ENCODE peak calls at places on chromosomes 12 and 14, in nine cellular contexts. One of them, this sample, is unnamed.
A peak's percentile ranks its signal among the peaks of the same experiment; 100 is the strongest.

GRCh38 chr12:121799842-121800693 is 3.7 kb upstream of the SETD1B start:
- DNase-seq in iPS DF 6.9: no peak
- DNase-seq in ovary: peak; percentile 96
- DNase-seq in A673: peak; percentile 86
- DNase-seq in fibroblast of lung: peak; percentile 90
- DNase-seq in pancreas: peak; percentile 87
- DNase-seq in CD8-positive, alpha-beta T cell: peak; percentile 74
- DNase-seq in HAP-1: peak; percentile 87
- DNase-seq in endodermal cell: peak; percentile 95
- DNase-seq in this sample: peak; percentile 91

GRCh38 chr14:72894323-72894622 is 372 bp upstream of the DPF3 start:
- DNase-seq in iPS DF 6.9: no peak
- DNase-seq in ovary: no peak
- DNase-seq in A673: no peak
- DNase-seq in fibroblast of lung: peak; percentile 13
- DNase-seq in pancreas: no peak
- DNase-seq in CD8-positive, alpha-beta T cell: no peak
- DNase-seq in HAP-1: no peak
- DNase-seq in endodermal cell: no peak
- DNase-seq in this sample: no peak

GRCh38 chr12:1367331-1367730 is 227.1 kb downstream of the FBXL14 start:
- DNase-seq in iPS DF 6.9: no peak
- DNase-seq in ovary: no peak
- DNase-seq in A673: peak; percentile 19
- DNase-seq in fibroblast of lung: peak; percentile 4
- DNase-seq in pancreas: no peak
- DNase-seq in CD8-positive, alpha-beta T cell: no peak
- DNase-seq in HAP-1: no peak
- DNase-seq in endodermal cell: no peak
- DNase-seq in this sample: no peak

GRCh38 chr14:22124071-22124613 is 450.5 kb upstream of the OR4E1 start:
- DNase-seq in iPS DF 6.9: no peak
- DNase-seq in ovary: no peak
- DNase-seq in A673: no peak
- DNase-seq in fibroblast of lung: no peak
- DNase-seq in pancreas: no peak
- DNase-seq in CD8-positive, alpha-beta T cell: no peak
- DNase-seq in HAP-1: no peak
- DNase-seq in endodermal cell: no peak
- DNase-seq in this sample: no peak

GRCh38 chr12:48122065-48122834 is 3.1 kb downstream of the PFKM start:
- DNase-seq in iPS DF 6.9: no peak
- DNase-seq in ovary: no peak
- DNase-seq in A673: no peak
- DNase-seq in fibroblast of lung: no peak
- DNase-seq in pancreas: no peak
- DNase-seq in CD8-positive, alpha-beta T cell: no peak
- DNase-seq in HAP-1: no peak
- DNase-seq in endodermal cell: no peak
- DNase-seq in this sample: no peak

GRCh38 chr12:49332441-49332861 is 4.5 kb downstream of the C1QL4 start:
- DNase-seq in iPS DF 6.9: no peak
- DNase-seq in ovary: no peak
- DNase-seq in A673: no peak
- DNase-seq in fibroblast of lung: no peak
- DNase-seq in pancreas: no peak
- DNase-seq in CD8-positive, alpha-beta T cell: no peak
- DNase-seq in HAP-1: no peak
- DNase-seq in endodermal cell: no peak
- DNase-seq in this sample: no peak

GRCh38 chr12:774051-774614 is 21.8 kb downstream of the WNK1 start:
- DNase-seq in iPS DF 6.9: no peak
- DNase-seq in ovary: no peak
- DNase-seq in A673: no peak
- DNase-seq in fibroblast of lung: no peak
- DNase-seq in pancreas: no peak
- DNase-seq in CD8-positive, alpha-beta T cell: no peak
- DNase-seq in HAP-1: no peak
- DNase-seq in endodermal cell: no peak
- DNase-seq in this sample: no peak

GRCh38 chr12:71878208-71878607 is 38.6 kb downstream of the TBC1D15 start:
- DNase-seq in iPS DF 6.9: no peak
- DNase-seq in ovary: no peak
- DNase-seq in A673: peak; percentile 66
- DNase-seq in fibroblast of lung: no peak
- DNase-seq in pancreas: no peak
- DNase-seq in CD8-positive, alpha-beta T cell: no peak
- DNase-seq in HAP-1: no peak
- DNase-seq in endodermal cell: no peak
- DNase-seq in this sample: no peak

GRCh38 chr14:102249041-102249440 is 55.9 kb downstream of the MOK start:
- DNase-seq in iPS DF 6.9: no peak
- DNase-seq in ovary: no peak
- DNase-seq in A673: no peak
- DNase-seq in fibroblast of lung: peak; percentile 87
- DNase-seq in pancreas: no peak
- DNase-seq in CD8-positive, alpha-beta T cell: no peak
- DNase-seq in HAP-1: no peak
- DNase-seq in endodermal cell: no peak
- DNase-seq in this sample: no peak

GRCh38 chr12:80769553-80770140 is 52.9 kb downstream of the MYF5 start:
- DNase-seq in iPS DF 6.9: no peak
- DNase-seq in ovary: no peak
- DNase-seq in A673: no peak
- DNase-seq in fibroblast of lung: no peak
- DNase-seq in pancreas: no peak
- DNase-seq in CD8-positive, alpha-beta T cell: no peak
- DNase-seq in HAP-1: peak; percentile 69
- DNase-seq in endodermal cell: peak; percentile 63
- DNase-seq in this sample: no peak

GRCh38 chr12:28536088-28536487 is 345.8 kb downstream of the CCDC91 start:
- DNase-seq in iPS DF 6.9: no peak
- DNase-seq in ovary: no peak
- DNase-seq in A673: no peak
- DNase-seq in fibroblast of lung: peak; percentile 79
- DNase-seq in pancreas: no peak
- DNase-seq in CD8-positive, alpha-beta T cell: no peak
- DNase-seq in HAP-1: no peak
- DNase-seq in endodermal cell: no peak
- DNase-seq in this sample: no peak

DNA sequence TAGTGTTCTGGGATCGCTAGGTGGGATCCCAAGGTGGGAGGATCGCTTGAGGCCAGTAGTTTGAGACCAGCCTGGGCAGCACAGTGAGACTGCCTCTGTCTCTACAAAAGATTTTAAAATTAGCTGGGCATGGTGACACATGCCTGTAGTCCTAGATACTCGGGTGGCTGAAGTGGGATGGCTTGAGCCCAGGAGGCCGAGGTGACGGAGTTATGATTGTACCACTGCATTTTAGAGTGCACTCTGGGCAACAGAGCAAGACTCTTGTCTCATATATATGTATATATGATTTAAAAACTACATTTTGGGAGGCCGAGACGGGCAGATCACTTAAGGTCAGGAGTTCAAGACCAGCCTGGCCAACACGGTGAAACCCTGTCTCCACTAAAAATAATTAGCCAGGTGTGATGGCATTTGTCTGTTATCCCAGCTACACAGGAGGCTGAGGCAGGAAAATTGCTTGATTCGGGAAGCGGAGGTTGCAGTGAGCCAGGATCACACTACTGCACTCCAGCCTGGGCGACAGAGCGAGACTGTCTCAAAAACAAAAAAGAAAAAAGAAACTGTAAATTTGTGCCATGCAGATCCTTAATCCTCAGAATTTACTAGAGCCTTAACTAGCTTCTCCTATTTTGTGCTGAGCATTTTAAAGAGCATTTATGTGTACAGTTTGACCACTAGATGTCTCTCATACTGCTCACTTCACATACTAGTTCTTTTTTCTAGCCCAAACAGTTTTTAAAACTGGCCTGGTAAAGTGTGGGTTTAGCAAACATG is 114.8 kb downstream of the MON2 start:
- DNase-seq in iPS DF 6.9: peak; percentile 13
- DNase-seq in ovary: no peak
- DNase-seq in A673: peak; percentile 62
- DNase-seq in fibroblast of lung: peak; percentile 54
- DNase-seq in pancreas: no peak
- DNase-seq in CD8-positive, alpha-beta T cell: no peak
- DNase-seq in HAP-1: no peak
- DNase-seq in endodermal cell: peak; percentile 58
- DNase-seq in this sample: peak; percentile 4
- H3K36me3 ChIP-seq in iPS DF 6.9: no peaks in the 10 kb centered on the region
- H3K36me3 ChIP-seq in ovary: no peaks in the 10 kb centered on the region
- H3K36me3 ChIP-seq in A673: no peaks in the 10 kb centered on the region
- H3K36me3 ChIP-seq in fibroblast of lung: peaks cover 1% of the 10 kb centered on the region
- H3K36me3 ChIP-seq in pancreas: no peaks in the 10 kb centered on the region
- H3K36me3 ChIP-seq in CD8-positive, alpha-beta T cell: peaks cover 3% of the 10 kb centered on the region
- H3K36me3 ChIP-seq in HAP-1: no peaks in the 10 kb centered on the region
- H3K36me3 ChIP-seq in endodermal cell: peaks cover 20% of the 10 kb centered on the region
- H3K36me3 ChIP-seq in this sample: peaks cover 58% of the 10 kb centered on the region

DNA sequence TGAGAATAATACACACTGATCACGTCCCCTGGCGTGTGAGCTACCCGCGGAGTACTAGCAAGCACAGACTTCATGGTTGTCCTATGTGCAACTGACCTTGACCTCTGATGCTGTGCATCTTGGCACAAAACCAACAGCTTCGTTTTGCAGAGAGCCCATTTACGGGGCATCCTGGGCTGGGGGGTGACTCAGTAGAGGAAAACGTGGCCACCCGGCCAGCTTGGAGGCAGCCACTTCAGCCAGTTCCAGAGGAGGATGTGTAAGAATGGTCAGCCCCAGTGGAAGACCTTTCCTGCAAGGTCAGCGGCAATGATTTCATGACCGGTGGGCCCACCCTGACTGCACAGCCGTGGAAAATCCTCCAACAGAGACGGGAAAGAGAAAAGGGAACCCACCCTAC is 120.5 kb upstream of the RFLNA start:
- DNase-seq in iPS DF 6.9: no peak
- DNase-seq in ovary: no peak
- DNase-seq in A673: no peak
- DNase-seq in fibroblast of lung: peak; percentile 71
- DNase-seq in pancreas: no peak
- DNase-seq in CD8-positive, alpha-beta T cell: no peak
- DNase-seq in HAP-1: no peak
- DNase-seq in endodermal cell: no peak
- DNase-seq in this sample: no peak
- H3K4me1 ChIP-seq in iPS DF 6.9: peaks cover 2% of the 10 kb centered on the region
- H3K4me1 ChIP-seq in ovary: peaks cover 2% of the 10 kb centered on the region
- H3K4me1 ChIP-seq in A673: no peaks in the 10 kb centered on the region
- H3K4me1 ChIP-seq in fibroblast of lung: peaks cover 2% of the 10 kb centered on the region
- H3K4me1 ChIP-seq in pancreas: no peaks in the 10 kb centered on the region
- H3K4me1 ChIP-seq in CD8-positive, alpha-beta T cell: no peaks in the 10 kb centered on the region
- H3K4me1 ChIP-seq in HAP-1: no peaks in the 10 kb centered on the region
- H3K4me1 ChIP-seq in endodermal cell: peaks cover 8% of the 10 kb centered on the region
- H3K4me1 ChIP-seq in this sample: no peaks in the 10 kb centered on the region

GRCh38 chr12:130976171-130976720 is 22.5 kb downstream of the ADGRD1 start:
- DNase-seq in iPS DF 6.9: no peak
- DNase-seq in ovary: no peak
- DNase-seq in A673: no peak
- DNase-seq in fibroblast of lung: no peak
- DNase-seq in pancreas: no peak
- DNase-seq in CD8-positive, alpha-beta T cell: no peak
- DNase-seq in HAP-1: no peak
- DNase-seq in endodermal cell: peak; percentile 36
- DNase-seq in this sample: no peak
- H3K27me3 ChIP-seq in iPS DF 6.9: no peaks in the 10 kb centered on the region
- H3K27me3 ChIP-seq in ovary: no peaks in the 10 kb centered on the region
- H3K27me3 ChIP-seq in A673: no peaks in the 10 kb centered on the region
- H3K27me3 ChIP-seq in fibroblast of lung: no peaks in the 10 kb centered on the region
- H3K27me3 ChIP-seq in pancreas: no peaks in the 10 kb centered on the region
- H3K27me3 ChIP-seq in CD8-positive, alpha-beta T cell: no peaks in the 10 kb centered on the region
- H3K27me3 ChIP-seq in HAP-1: no peaks in the 10 kb centered on the region
- H3K27me3 ChIP-seq in endodermal cell: no peaks in the 10 kb centered on the region
- H3K27me3 ChIP-seq in this sample: no peaks in the 10 kb centered on the region

GRCh38 chr12:112087055-112087850 is 21.3 kb downstream of the NAA25 start:
- DNase-seq in iPS DF 6.9: no peak
- DNase-seq in ovary: no peak
- DNase-seq in A673: no peak
- DNase-seq in fibroblast of lung: no peak
- DNase-seq in pancreas: no peak
- DNase-seq in CD8-positive, alpha-beta T cell: no peak
- DNase-seq in HAP-1: no peak
- DNase-seq in endodermal cell: no peak
- DNase-seq in this sample: no peak

GRCh38 chr12:112087851-112088250 is 20.7 kb downstream of the NAA25 start:
- DNase-seq in iPS DF 6.9: no peak
- DNase-seq in ovary: no peak
- DNase-seq in A673: no peak
- DNase-seq in fibroblast of lung: peak; percentile 50
- DNase-seq in pancreas: no peak
- DNase-seq in CD8-positive, alpha-beta T cell: no peak
- DNase-seq in HAP-1: no peak
- DNase-seq in endodermal cell: no peak
- DNase-seq in this sample: no peak

GRCh38 chr12:112096667-112097066 is 11.9 kb downstream of the NAA25 start:
- DNase-seq in iPS DF 6.9: no peak
- DNase-seq in ovary: no peak
- DNase-seq in A673: no peak
- DNase-seq in fibroblast of lung: peak; percentile 82
- DNase-seq in pancreas: no peak
- DNase-seq in CD8-positive, alpha-beta T cell: no peak
- DNase-seq in HAP-1: no peak
- DNase-seq in endodermal cell: peak; percentile 20
- DNase-seq in this sample: no peak

GRCh38 chr12:112096070-112096469 is 12.5 kb downstream of the NAA25 start:
- DNase-seq in iPS DF 6.9: no peak
- DNase-seq in ovary: no peak
- DNase-seq in A673: no peak
- DNase-seq in fibroblast of lung: no peak
- DNase-seq in pancreas: no peak
- DNase-seq in CD8-positive, alpha-beta T cell: no peak
- DNase-seq in HAP-1: no peak
- DNase-seq in endodermal cell: no peak
- DNase-seq in this sample: no peak

DNA sequence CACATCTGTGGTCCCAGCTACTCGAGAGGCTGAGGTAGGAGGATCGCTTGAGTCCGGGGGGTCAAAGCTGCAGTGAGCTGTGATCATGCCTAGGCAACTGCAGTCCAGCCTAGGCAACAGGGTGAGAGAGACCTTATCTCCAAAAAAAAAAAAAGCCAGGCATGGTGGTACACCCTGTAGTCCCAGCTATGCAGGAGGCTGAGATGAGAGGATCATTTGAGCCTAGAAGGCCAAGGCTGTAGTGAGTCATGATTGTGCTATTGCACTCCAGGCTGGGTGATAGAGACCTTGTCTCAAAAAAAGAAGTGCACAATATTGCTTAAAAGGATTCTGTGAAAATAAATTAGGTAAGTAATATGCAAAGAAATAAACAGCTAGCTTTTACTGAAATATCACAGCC is 17.0 kb downstream of the NAA25 start:
- DNase-seq in iPS DF 6.9: no peak
- DNase-seq in ovary: no peak
- DNase-seq in A673: no peak
- DNase-seq in fibroblast of lung: no peak
- DNase-seq in pancreas: no peak
- DNase-seq in CD8-positive, alpha-beta T cell: no peak
- DNase-seq in HAP-1: no peak
- DNase-seq in endodermal cell: peak; percentile 22
- DNase-seq in this sample: no peak
- H3K36me3 ChIP-seq in iPS DF 6.9: peaks cover 14% of the 10 kb centered on the region
- H3K36me3 ChIP-seq in ovary: no peaks in the 10 kb centered on the region
- H3K36me3 ChIP-seq in A673: peaks cover 50% of the 10 kb centered on the region
- H3K36me3 ChIP-seq in fibroblast of lung: no peaks in the 10 kb centered on the region
- H3K36me3 ChIP-seq in pancreas: peaks cover 13% of the 10 kb centered on the region
- H3K36me3 ChIP-seq in CD8-positive, alpha-beta T cell: peaks cover 26% of the 10 kb centered on the region
- H3K36me3 ChIP-seq in HAP-1: peaks cover 67% of the 10 kb centered on the region
- H3K36me3 ChIP-seq in endodermal cell: peaks cover 83% of the 10 kb centered on the region
- H3K36me3 ChIP-seq in this sample: no peaks in the 10 kb centered on the region

GRCh38 chr14:61584258-61584657 is 111.1 kb upstream of the HIF1A start:
- DNase-seq in iPS DF 6.9: no peak
- DNase-seq in ovary: no peak
- DNase-seq in A673: no peak
- DNase-seq in fibroblast of lung: peak; percentile 93
- DNase-seq in pancreas: no peak
- DNase-seq in CD8-positive, alpha-beta T cell: no peak
- DNase-seq in HAP-1: no peak
- DNase-seq in endodermal cell: peak; percentile 7
- DNase-seq in this sample: no peak
- H3K4me1 ChIP-seq in iPS DF 6.9: no peaks in the 10 kb centered on the region
- H3K4me1 ChIP-seq in ovary: peaks cover 3% of the 10 kb centered on the region
- H3K4me1 ChIP-seq in A673: peaks cover 8% of the 10 kb centered on the region
- H3K4me1 ChIP-seq in fibroblast of lung: peaks cover 29% of the 10 kb centered on the region
- H3K4me1 ChIP-seq in pancreas: peaks cover 7% of the 10 kb centered on the region
- H3K4me1 ChIP-seq in CD8-positive, alpha-beta T cell: no peaks in the 10 kb centered on the region
- H3K4me1 ChIP-seq in HAP-1: no peaks in the 10 kb centered on the region
- H3K4me1 ChIP-seq in endodermal cell: peaks cover 13% of the 10 kb centered on the region
- H3K4me1 ChIP-seq in this sample: peaks cover 18% of the 10 kb centered on the region